ENCODE peak calls at places on chromosomes 2 and 18, in four cellular contexts. I is H1, K is H9, H is mesendoderm. L is an unnamed sample.
A peak's percentile ranks its signal among the peaks of the same experiment; 100 is the strongest.

GRCh38 chr18:45686892-45687611 is 36.9 kb upstream of the SLC14A1 start:
- DNase-seq in I (no peak), K (no peak), H (no peak), L (no peak)

GRCh38 chr18:9086015-9086414 is 16.5 kb upstream of the NDUFV2 start:
- DNase-seq in I (no peak), K (no peak), H (no peak), L (no peak)

GRCh38 chr2:183950673-183951072 is 647.7 kb upstream of the ZNF804A start:
- DNase-seq in I (no peak), K (no peak), H (no peak), L (no peak)

GRCh38 chr2:105291981-105292380 is 37.6 kb downstream of the TGFBRAP1 start:
- DNase-seq in I (no peak), K (no peak), H (no peak), L (peak; percentile 10)

GRCh38 chr18:62935994-62936393 is 220.7 kb downstream of the PHLPP1 start:
- DNase-seq in I (no peak), K (no peak), H (peak; percentile 13), L (no peak)

GRCh38 chr2:154092571-154092970 is 220.8 kb downstream of the GALNT13 start:
- DNase-seq in I (no peak), K (no peak), H (no peak), L (no peak)

GRCh38 chr2:217643814-217644301 is 358.9 kb downstream of the TNS1 start:
- DNase-seq in I (no peak), K (no peak), H (no peak), L (no peak)

GRCh38 chr18:67367540-67367939 is 149.0 kb downstream of the DSEL start:
- DNase-seq in I (no peak), K (no peak), H (no peak), L (peak; percentile 38)

GRCh38 chr2:71226391-71226964 is 425 bp downstream of the PAIP2B start:
- DNase-seq in I (no peak), K (peak; percentile 43), H (peak; percentile 35), L (no peak)

GRCh38 chr2:6958616-6959235 is 41.5 kb downstream of the RNF144A start:
- DNase-seq in I (no peak), K (no peak), H (no peak), L (no peak)

GRCh38 chr2:122886479-122887130 is 1131.2 kb downstream of the TSN start:
- DNase-seq in I (no peak), K (no peak), H (peak; percentile 31), L (no peak)

GRCh38 chr2:23452397-23452796 is 67.4 kb downstream of the KLHL29 start:
- DNase-seq in I (no peak), K (no peak), H (no peak), L (no peak)

GRCh38 chr2:158255257-158255656 is 153.6 kb downstream of the UPP2 start:
- DNase-seq in I (no peak), K (no peak), H (peak; percentile 27), L (no peak)

GRCh38 chr2:112920923-112921532 is 10.1 kb downstream of the IL37 start:
- DNase-seq in I (no peak), K (no peak), H (no peak), L (peak; percentile 62)

DNA sequence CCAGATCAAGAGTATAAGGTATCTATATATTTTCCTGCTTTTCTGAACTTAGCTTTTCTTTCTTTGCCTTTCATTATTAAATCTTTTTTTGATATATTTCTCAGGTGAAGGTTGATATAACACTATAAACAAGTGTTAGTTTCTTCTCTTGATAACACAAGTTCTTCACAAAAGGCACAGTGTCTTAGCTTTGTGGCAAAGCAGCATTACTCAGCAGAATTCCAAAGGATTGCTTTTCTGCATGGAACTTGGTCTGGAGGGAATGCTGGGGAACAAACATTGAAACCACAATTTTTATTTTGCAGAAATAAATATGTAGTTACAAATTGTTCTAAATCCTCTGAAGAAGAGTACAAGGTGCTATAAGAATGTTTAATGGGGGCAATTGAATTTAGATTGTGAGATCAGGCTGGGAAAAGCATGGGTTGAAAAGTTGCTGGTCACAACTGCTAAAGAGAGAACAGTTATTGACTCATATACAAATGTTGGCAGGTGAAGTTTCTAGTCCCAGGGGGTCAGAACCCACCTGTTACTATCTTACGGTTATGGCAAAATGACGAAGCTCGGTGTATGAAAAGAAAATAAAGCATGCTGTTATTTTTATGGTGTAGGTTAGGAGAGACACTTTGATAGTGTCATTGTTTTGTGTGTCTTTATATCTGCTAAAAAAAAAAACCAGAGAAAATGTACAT is 68.2 kb downstream of the UBR3 start:
- DNase-seq in I (no peak), K (no peak), H (peak; percentile 54), L (peak; percentile 52)
- H4K5ac ChIP-seq in I (no peak overlapping the region), K (no peak overlapping the region), H (no peak overlapping the region), L (no peak overlapping the region)

DNA sequence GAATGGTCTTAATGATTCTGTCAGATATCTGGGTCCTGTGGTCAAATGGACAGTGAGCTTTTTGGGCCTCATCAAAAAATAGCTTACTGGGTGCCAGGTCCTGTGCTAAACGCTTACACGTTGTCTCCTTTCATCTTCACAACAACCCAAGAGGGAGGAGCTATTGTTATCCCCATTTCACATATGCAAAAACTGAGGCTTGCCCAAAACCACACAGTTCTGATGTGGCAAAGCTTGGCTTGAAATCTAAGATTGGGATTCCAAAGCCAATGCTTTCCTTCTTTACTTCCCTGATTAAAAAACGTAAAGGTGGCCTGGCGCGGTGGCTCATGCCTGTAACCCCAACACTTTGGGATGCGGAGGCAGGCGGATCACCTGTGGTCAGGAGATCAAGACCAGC is 69.3 kb downstream of the ACTR2 start:
- DNase-seq in I (no peak), K (no peak), H (no peak), L (no peak)
- H4K5ac ChIP-seq in I (no peak overlapping the region), K (no peak overlapping the region), H (no peak overlapping the region), L (no peak overlapping the region)

GRCh38 chr2:11833601-11834000 is 87.2 kb downstream of the LPIN1 start:
- DNase-seq in I (no peak), K (no peak), H (no peak), L (peak; percentile 64)
- H4K5ac ChIP-seq in I (no peak overlapping the region), K (no peak overlapping the region), H (no peak overlapping the region), L (peak overlapping the region; percentile 84)

GRCh38 chr2:230947908-230948365 is 22.9 kb upstream of the GPR55 start:
- DNase-seq in I (no peak), K (no peak), H (no peak), L (no peak)

GRCh38 chr2:230951396-230951795 is 26.4 kb upstream of the GPR55 start:
- DNase-seq in I (no peak), K (no peak), H (no peak), L (no peak)

GRCh38 chr2:230950833-230951339 is 25.8 kb upstream of the GPR55 start:
- DNase-seq in I (no peak), K (no peak), H (no peak), L (no peak)

GRCh38 chr2:230952226-230952956 is 27.3 kb upstream of the GPR55 start:
- DNase-seq in I (no peak), K (no peak), H (no peak), L (no peak)

DNA sequence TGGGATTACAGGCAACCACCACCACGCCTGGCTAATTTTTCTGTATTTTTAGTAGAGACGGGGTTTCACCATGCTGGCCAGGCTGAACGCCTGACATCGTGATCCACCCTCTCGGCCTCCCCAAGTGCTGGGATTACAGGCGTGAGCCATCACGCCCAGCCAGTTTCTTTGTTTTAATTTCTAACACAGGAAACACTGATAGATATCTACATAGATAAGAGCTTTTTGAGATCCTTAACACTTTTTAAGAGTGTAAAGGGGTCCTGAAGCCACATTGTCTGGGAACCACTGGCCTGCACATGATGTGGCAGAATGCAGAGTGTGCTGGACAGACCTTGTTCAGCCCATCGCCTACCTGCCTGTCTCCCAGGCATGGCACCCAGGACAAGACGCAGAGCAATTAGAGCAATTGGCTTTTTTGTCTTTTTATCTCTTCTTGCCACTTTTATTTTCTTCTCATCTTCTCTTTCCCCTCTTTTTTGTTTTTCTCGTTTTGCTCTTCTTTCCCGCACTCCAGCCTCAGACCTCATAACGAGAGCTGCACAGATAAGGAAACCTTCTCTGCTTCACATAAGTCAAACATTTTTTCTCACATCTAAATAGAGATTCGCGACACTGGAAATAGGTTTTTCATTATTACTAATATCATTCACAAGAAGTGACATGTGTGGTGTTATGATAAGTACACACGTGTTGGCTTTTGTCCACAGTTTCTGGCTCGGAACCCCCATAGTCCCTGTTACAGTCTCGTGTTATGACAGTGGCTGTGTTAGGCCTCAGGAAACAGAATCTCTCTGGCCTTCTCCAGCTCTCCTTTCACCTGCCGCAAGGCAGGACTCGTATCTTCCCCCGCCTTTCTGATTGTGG is 25.2 kb upstream of the GPR55 start:
- DNase-seq in I (no peak), K (no peak), H (peak; percentile 27), L (no peak)
- H4K5ac ChIP-seq in I (no peak overlapping the region), K (no peak overlapping the region), H (no peak overlapping the region), L (no peak overlapping the region)

DNA sequence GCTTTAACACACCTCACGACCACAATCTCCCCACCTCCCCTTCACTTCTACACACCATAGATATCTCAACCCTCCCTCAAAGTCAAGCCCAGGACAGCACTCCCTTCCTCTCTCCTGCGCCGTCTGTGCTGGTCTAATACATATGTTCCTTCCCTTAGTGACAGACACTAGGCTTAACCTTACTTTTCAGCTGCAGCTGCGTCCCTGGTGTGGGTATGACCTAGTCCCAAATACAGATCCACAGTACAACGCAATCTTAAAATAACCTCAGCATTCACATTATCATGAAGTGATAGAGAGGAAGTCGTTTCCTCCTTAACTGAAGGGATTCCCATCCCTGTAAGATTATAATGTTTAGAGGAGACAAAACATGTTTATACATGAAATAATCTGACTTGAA is 192.7 kb upstream of the TANK start:
- DNase-seq in I (no peak), K (no peak), H (no peak), L (no peak)
- H4K5ac ChIP-seq in I (no peak overlapping the region), K (no peak overlapping the region), H (no peak overlapping the region), L (peak overlapping the region; percentile 18)

DNA sequence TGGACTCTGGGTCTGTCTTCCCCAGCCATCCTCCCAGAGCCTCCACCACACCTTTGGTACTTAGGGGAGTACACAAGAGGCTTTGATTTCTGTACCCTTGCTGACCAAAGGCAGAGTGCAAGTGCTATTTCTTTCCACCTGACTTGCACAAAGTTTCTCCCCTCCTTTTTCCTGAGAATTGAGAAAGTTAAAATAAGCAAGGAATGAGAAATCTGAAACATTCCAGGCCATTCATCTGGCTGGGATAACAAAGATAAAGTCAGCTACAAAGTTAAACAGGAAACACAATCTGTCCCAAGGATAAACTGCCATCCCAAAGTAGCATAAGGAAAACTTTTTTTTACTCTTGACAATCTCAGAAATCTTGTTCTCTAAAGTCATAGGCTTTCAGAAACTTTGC is 6.3 kb upstream of the MSH6 start:
- DNase-seq in I (no peak), K (no peak), H (no peak), L (peak; percentile 22)
- H4K5ac ChIP-seq in I (no peak overlapping the region), K (no peak overlapping the region), H (no peak overlapping the region), L (no peak overlapping the region)

GRCh38 chr2:14735696-14736095 is 103.2 kb downstream of the LRATD1 start:
- DNase-seq in I (no peak), K (no peak), H (no peak), L (no peak)
- H4K5ac ChIP-seq in I (no peak overlapping the region), K (no peak overlapping the region), H (no peak overlapping the region), L (no peak overlapping the region)

DNA sequence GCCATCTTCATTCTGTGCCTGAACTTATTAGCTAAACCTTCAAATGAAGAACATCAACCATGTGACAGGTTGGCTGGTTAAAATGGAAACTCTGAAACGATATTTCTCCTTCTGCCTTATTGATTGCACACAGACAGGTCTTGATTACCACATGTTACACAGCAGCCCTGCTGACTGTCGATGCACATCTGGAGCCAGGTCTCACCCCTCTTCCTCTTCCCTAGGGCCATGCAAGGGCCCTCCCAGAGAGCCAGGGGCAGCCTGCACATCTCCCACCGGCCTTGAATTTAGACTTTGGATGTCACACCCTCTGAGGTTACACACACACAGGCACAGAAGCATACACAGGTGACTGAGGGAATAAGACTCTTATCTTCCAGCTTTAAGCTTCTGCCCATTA is 45.1 kb downstream of the TMEM178A start:
- DNase-seq in I (no peak), K (no peak), H (no peak), L (no peak)
- H4K5ac ChIP-seq in I (no peak overlapping the region), K (no peak overlapping the region), H (no peak overlapping the region), L (no peak overlapping the region)